ENCODE peak calls at places on chromosomes 5 and 9, in nine cellular contexts. One of them, this sample, is unnamed.

GRCh38 chr5:76982450-76982849 is 29.6 kb downstream of the CRHBP start:
- DNase-seq in tibial artery: no peak
- DNase-seq in heart right ventricle: no peak
- DNase-seq in NT2/D1: no peak
- DNase-seq in fibroblast of lung: no peak
- DNase-seq in left lung: no peak
- DNase-seq in heart left ventricle: no peak
- DNase-seq in mammary epithelial cell: no peak
- DNase-seq in uterus: no peak
- DNase-seq in this sample: no peak

GRCh38 chr5:73448072-73448432 is 525 bp downstream of the FOXD1 start:
- DNase-seq in tibial artery: no peak
- DNase-seq in heart right ventricle: no peak
- DNase-seq in NT2/D1: no peak
- DNase-seq in fibroblast of lung: no peak
- DNase-seq in left lung: peak; percentile 72
- DNase-seq in heart left ventricle: no peak
- DNase-seq in mammary epithelial cell: peak; percentile 39
- DNase-seq in uterus: peak; percentile 14
- DNase-seq in this sample: peak; percentile 59

GRCh38 chr9:21455320-21455719 is 15.1 kb downstream of the IFNA1 start:
- DNase-seq in tibial artery: no peak
- DNase-seq in heart right ventricle: no peak
- DNase-seq in NT2/D1: no peak
- DNase-seq in fibroblast of lung: no peak
- DNase-seq in left lung: no peak
- DNase-seq in heart left ventricle: no peak
- DNase-seq in mammary epithelial cell: peak; percentile 19
- DNase-seq in uterus: no peak
- DNase-seq in this sample: peak; percentile 54

GRCh38 chr5:42887094-42887493 is 75.4 kb upstream of the SELENOP start:
- DNase-seq in tibial artery: no peak
- DNase-seq in heart right ventricle: no peak
- DNase-seq in NT2/D1: no peak
- DNase-seq in fibroblast of lung: no peak
- DNase-seq in left lung: no peak
- DNase-seq in heart left ventricle: no peak
- DNase-seq in mammary epithelial cell: peak; percentile 79
- DNase-seq in uterus: no peak
- DNase-seq in this sample: no peak

GRCh38 chr9:3999706-4000105 is 300.2 kb downstream of the GLIS3 start:
- DNase-seq in tibial artery: no peak
- DNase-seq in heart right ventricle: no peak
- DNase-seq in NT2/D1: no peak
- DNase-seq in fibroblast of lung: no peak
- DNase-seq in left lung: no peak
- DNase-seq in heart left ventricle: no peak
- DNase-seq in mammary epithelial cell: no peak
- DNase-seq in uterus: no peak
- DNase-seq in this sample: no peak

GRCh38 chr5:168022761-168023160 is 268.7 kb upstream of the WWC1 start:
- DNase-seq in tibial artery: no peak
- DNase-seq in heart right ventricle: peak; percentile 23
- DNase-seq in NT2/D1: no peak
- DNase-seq in fibroblast of lung: no peak
- DNase-seq in left lung: no peak
- DNase-seq in heart left ventricle: peak; percentile 47
- DNase-seq in mammary epithelial cell: no peak
- DNase-seq in uterus: no peak
- DNase-seq in this sample: no peak

GRCh38 chr5:109223521-109223920 is 186.3 kb downstream of the PJA2 start:
- DNase-seq in tibial artery: no peak
- DNase-seq in heart right ventricle: no peak
- DNase-seq in NT2/D1: no peak
- DNase-seq in fibroblast of lung: no peak
- DNase-seq in left lung: no peak
- DNase-seq in heart left ventricle: no peak
- DNase-seq in mammary epithelial cell: no peak
- DNase-seq in uterus: no peak
- DNase-seq in this sample: peak; percentile 44

GRCh38 chr5:83542839-83543238 is 71.3 kb downstream of the VCAN start:
- DNase-seq in tibial artery: no peak
- DNase-seq in heart right ventricle: no peak
- DNase-seq in NT2/D1: no peak
- DNase-seq in fibroblast of lung: no peak
- DNase-seq in left lung: no peak
- DNase-seq in heart left ventricle: no peak
- DNase-seq in mammary epithelial cell: no peak
- DNase-seq in uterus: no peak
- DNase-seq in this sample: no peak

GRCh38 chr9:88835038-88835466 is 156.2 kb upstream of the S1PR3 start:
- DNase-seq in tibial artery: no peak
- DNase-seq in heart right ventricle: no peak
- DNase-seq in NT2/D1: no peak
- DNase-seq in fibroblast of lung: peak; percentile 94
- DNase-seq in left lung: no peak
- DNase-seq in heart left ventricle: no peak
- DNase-seq in mammary epithelial cell: peak; percentile 67
- DNase-seq in uterus: no peak
- DNase-seq in this sample: no peak

DNA sequence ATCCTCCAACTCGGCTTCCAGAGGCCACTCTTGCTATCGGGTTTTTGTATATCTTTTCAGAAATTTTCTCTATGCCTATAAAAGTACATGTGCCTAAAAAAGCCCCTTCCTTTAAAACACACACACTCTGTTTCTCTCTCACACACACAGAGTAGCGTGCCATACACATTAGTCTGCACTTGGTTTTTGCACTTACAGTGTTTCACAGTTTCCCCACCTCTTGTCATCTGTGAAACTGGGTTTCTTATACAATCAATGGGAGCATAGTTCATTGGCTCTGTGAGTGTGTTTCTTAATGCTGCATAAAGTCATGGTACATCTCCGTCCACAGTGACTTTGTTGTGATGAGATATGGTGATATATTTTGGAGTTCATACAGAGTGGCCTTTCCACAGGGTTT is 664 bp upstream of the IGFBPL1 start:
- DNase-seq in tibial artery: no peak
- DNase-seq in heart right ventricle: no peak
- DNase-seq in NT2/D1: no peak
- DNase-seq in fibroblast of lung: no peak
- DNase-seq in left lung: no peak
- DNase-seq in heart left ventricle: no peak
- DNase-seq in mammary epithelial cell: no peak
- DNase-seq in uterus: no peak
- DNase-seq in this sample: no peak
- H3K27me3 ChIP-seq in tibial artery: no peaks in the 10 kb centered on the region
- H3K27me3 ChIP-seq in heart right ventricle: peaks cover 71% of the 10 kb centered on the region
- H3K27me3 ChIP-seq in NT2/D1: peaks cover 24% of the 10 kb centered on the region
- H3K27me3 ChIP-seq in fibroblast of lung: peaks cover 27% of the 10 kb centered on the region
- H3K27me3 ChIP-seq in left lung: peaks cover 14% of the 10 kb centered on the region
- H3K27me3 ChIP-seq in heart left ventricle: peaks cover 60% of the 10 kb centered on the region
- H3K27me3 ChIP-seq in mammary epithelial cell: peaks cover 21% of the 10 kb centered on the region
- H3K27me3 ChIP-seq in uterus: no peaks in the 10 kb centered on the region
- H3K27me3 ChIP-seq in this sample: peaks cover 50% of the 10 kb centered on the region

DNA sequence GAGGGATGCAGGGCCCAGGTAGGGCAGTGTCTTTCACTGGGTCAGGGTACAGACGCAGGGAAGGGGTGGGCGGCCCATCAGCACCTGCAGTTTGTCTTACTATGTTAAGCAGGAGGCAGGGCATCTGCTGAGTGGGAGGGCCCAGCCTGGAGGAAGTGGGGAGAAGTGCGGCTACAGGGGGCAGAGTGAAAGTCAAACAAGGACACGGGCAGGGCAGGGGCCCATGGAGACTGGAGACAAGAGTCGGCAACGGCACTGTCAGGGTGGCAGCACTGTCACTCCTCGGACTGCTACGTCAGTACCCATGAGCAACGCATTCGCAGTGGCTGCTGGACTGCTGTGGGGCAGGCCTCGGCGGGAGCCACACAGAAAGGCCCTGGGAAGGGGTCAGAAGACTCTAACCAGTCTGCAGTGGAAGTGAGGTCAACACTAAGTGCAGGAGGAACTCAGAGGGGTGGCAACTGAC is 19.7 kb downstream of the CAMSAP1 start:
- DNase-seq in tibial artery: no peak
- DNase-seq in heart right ventricle: no peak
- DNase-seq in NT2/D1: no peak
- DNase-seq in fibroblast of lung: no peak
- DNase-seq in left lung: no peak
- DNase-seq in heart left ventricle: peak; percentile 40
- DNase-seq in mammary epithelial cell: no peak
- DNase-seq in uterus: no peak
- DNase-seq in this sample: peak; percentile 36
- H3K4me1 ChIP-seq in tibial artery: peaks cover 48% of the 10 kb centered on the region
- H3K4me1 ChIP-seq in heart right ventricle: peaks cover 50% of the 10 kb centered on the region
- H3K4me1 ChIP-seq in NT2/D1: peaks cover 43% of the 10 kb centered on the region
- H3K4me1 ChIP-seq in fibroblast of lung: peaks cover 27% of the 10 kb centered on the region
- H3K4me1 ChIP-seq in left lung: peaks cover 12% of the 10 kb centered on the region
- H3K4me1 ChIP-seq in heart left ventricle: peaks cover 75% of the 10 kb centered on the region
- H3K4me1 ChIP-seq in mammary epithelial cell: peaks cover 74% of the 10 kb centered on the region
- H3K4me1 ChIP-seq in uterus: peaks cover 20% of the 10 kb centered on the region
- H3K4me1 ChIP-seq in this sample: peaks cover 30% of the 10 kb centered on the region

DNA sequence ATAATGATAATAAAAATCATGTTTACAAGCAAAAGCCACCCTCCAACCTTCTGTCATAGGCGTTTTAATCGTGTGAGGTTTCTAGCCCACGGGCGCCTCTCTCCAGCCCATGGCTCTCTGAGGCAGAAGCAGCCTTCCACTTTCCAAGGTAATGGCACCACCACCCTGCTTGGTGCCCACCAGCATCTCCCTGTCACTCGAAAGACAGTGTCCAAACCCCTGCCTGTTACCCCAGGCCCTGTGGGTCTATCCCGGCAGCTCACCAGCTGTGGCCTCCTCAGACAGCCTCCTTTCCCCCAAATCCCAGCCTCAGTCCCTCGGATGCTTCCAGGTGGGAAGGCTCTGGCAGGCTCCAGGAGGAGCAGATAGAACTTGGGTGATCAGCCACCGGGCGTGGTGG is 123.8 kb upstream of the LPCAT1 start:
- DNase-seq in tibial artery: peak; percentile 17
- DNase-seq in heart right ventricle: no peak
- DNase-seq in NT2/D1: no peak
- DNase-seq in fibroblast of lung: no peak
- DNase-seq in left lung: peak; percentile 28
- DNase-seq in heart left ventricle: no peak
- DNase-seq in mammary epithelial cell: no peak
- DNase-seq in uterus: no peak
- DNase-seq in this sample: no peak
- H3K27me3 ChIP-seq in tibial artery: peaks cover 40% of the 10 kb centered on the region
- H3K27me3 ChIP-seq in heart right ventricle: peaks cover 50% of the 10 kb centered on the region
- H3K27me3 ChIP-seq in NT2/D1: peaks cover 43% of the 10 kb centered on the region
- H3K27me3 ChIP-seq in fibroblast of lung: peaks cover 13% of the 10 kb centered on the region
- H3K27me3 ChIP-seq in left lung: peaks cover 19% of the 10 kb centered on the region
- H3K27me3 ChIP-seq in heart left ventricle: peaks cover 34% of the 10 kb centered on the region
- H3K27me3 ChIP-seq in mammary epithelial cell: peaks cover 15% of the 10 kb centered on the region
- H3K27me3 ChIP-seq in uterus: peaks cover 25% of the 10 kb centered on the region
- H3K27me3 ChIP-seq in this sample: peaks cover 87% of the 10 kb centered on the region

DNA sequence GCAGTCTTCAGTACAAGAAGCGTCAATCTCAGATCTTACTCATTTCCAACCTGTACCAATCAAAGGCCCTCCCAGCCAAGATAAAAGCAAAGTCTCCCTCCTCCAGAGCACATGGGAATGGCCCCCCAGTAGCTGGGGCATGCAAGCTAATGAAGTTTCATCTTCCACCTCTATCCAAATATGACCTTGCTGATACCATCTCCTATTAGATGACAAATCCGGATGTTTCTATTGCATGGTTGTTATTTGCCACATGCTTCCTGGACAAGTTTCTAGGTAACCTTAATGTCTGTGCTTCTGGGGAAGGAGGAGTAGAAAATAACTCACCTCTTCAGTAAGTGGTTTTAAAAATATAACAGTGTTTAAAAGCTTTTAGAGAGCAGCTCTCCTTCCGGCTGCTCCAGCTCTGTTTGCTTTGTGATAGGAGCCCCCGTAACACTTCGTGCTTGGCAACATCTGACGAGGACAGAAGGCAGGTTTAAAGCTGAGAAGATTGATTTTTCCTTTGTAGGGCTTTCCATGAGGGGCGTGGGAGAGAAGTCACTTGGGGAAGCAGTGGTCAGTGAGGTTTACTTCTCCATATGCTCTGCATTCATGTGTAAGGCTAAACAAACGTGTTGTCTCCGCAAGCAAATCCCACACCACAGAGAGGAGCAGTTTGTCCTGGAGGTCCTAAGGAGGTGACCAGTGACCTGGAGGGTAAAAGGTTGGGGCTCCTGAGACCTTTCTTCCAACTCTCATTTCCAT is 40.3 kb upstream of the GLRX start:
- DNase-seq in tibial artery: no peak
- DNase-seq in heart right ventricle: no peak
- DNase-seq in NT2/D1: no peak
- DNase-seq in fibroblast of lung: no peak
- DNase-seq in left lung: no peak
- DNase-seq in heart left ventricle: no peak
- DNase-seq in mammary epithelial cell: no peak
- DNase-seq in uterus: no peak
- DNase-seq in this sample: no peak
- H3K4me1 ChIP-seq in tibial artery: peaks cover 82% of the 10 kb centered on the region
- H3K4me1 ChIP-seq in heart right ventricle: peaks cover 48% of the 10 kb centered on the region
- H3K4me1 ChIP-seq in NT2/D1: no peaks in the 10 kb centered on the region
- H3K4me1 ChIP-seq in fibroblast of lung: peaks cover 48% of the 10 kb centered on the region
- H3K4me1 ChIP-seq in left lung: peaks cover 9% of the 10 kb centered on the region
- H3K4me1 ChIP-seq in heart left ventricle: peaks cover 88% of the 10 kb centered on the region
- H3K4me1 ChIP-seq in mammary epithelial cell: peaks cover 23% of the 10 kb centered on the region
- H3K4me1 ChIP-seq in uterus: no peaks in the 10 kb centered on the region
- H3K4me1 ChIP-seq in this sample: peaks cover 27% of the 10 kb centered on the region